ENCODE peak calls at places on chromosomes 1 and 21, in nine cellular contexts. X, F, M, R, K, Q, V, J and S are unnamed samples.

GRCh38 chr1:62334434-62334833 is 15.2 kb upstream of the KANK4 start:
- DNase-seq in X (no peak), Q (no peak), K (no peak), M (no peak), R (no peak), V (no peak), J (no peak), F (no peak), S (no peak)

GRCh38 chr21:38159355-38159754 is 97.4 kb upstream of the KCNJ15 start:
- DNase-seq in R (peak), V (peak), F (peak), K (peak), X (peak), Q (peak), M (peak), J (peak), S (peak)

GRCh38 chr1:53526451-53527101 is 67.4 kb downstream of the DMRTB1 start:
- DNase-seq in K (peak), J (peak), F (no peak), R (peak), V (no peak), Q (no peak), X (no peak), M (no peak), S (peak)

GRCh38 chr1:17059391-17060128 is 5.7 kb upstream of the SDHB start:
- DNase-seq in X (peak), J (peak), R (peak), M (no peak), F (peak), K (peak), Q (peak), V (peak), S (peak)

GRCh38 chr1:240854367-240854766 is 242.4 kb upstream of the GREM2 start:
- DNase-seq in X (no peak), K (peak), Q (no peak), R (no peak), F (no peak), M (no peak), V (peak), J (no peak), S (no peak)

GRCh38 chr1:27275686-27276085 is 41.3 kb downstream of the WDTC1 start:
- DNase-seq in J (no peak), V (no peak), F (no peak), M (no peak), Q (no peak), X (no peak), R (no peak), K (no peak), S (no peak)

GRCh38 chr21:26756491-26757159 is 88.6 kb downstream of the ADAMTS1 start:
- DNase-seq in Q (no peak), V (no peak), M (no peak), F (no peak), R (no peak), X (no peak), J (no peak), K (no peak), S (no peak)

GRCh38 chr1:149885364-149886111 is 13.8 kb upstream of the BOLA1 start:
- DNase-seq in R (peak), F (peak), Q (peak), X (no peak), K (peak), J (peak), M (peak), V (peak), S (peak)

GRCh38 chr1:11985851-11986250 is 5.6 kb downstream of the MFN2 start:
- DNase-seq in F (no peak), K (peak), Q (no peak), V (no peak), X (no peak), J (no peak), R (no peak), M (no peak), S (no peak)

GRCh38 chr1:197198911-197199310 is 52.4 kb upstream of the ASPM start:
- DNase-seq in X (no peak), Q (no peak), J (no peak), K (no peak), V (no peak), F (no peak), R (no peak), M (no peak), S (no peak)

GRCh38 chr1:25194054-25194453 is 38.2 kb downstream of the SYF2 start:
- DNase-seq in V (no peak), R (no peak), X (no peak), F (no peak), J (no peak), K (no peak), M (no peak), Q (no peak), S (no peak)

GRCh38 chr1:43420874-43421273 is 31.2 kb downstream of the SZT2 start:
- DNase-seq in K (no peak), F (no peak), M (no peak), Q (no peak), R (no peak), V (no peak), X (no peak), J (no peak), S (no peak)

GRCh38 chr1:11444907-11445306 is 34.0 kb upstream of the DISP3 start:
- DNase-seq in R (no peak), F (no peak), J (no peak), M (no peak), V (no peak), K (no peak), Q (no peak), X (no peak), S (no peak)

GRCh38 chr1:30286241-30286983 is 437.0 kb downstream of the MATN1 start:
- DNase-seq in K (no peak), J (peak), R (peak), F (no peak), X (no peak), Q (no peak), M (peak), V (no peak), S (no peak)

GRCh38 chr1:51859333-51859732 is 19.2 kb downstream of the NRDC start:
- DNase-seq in V (no peak), X (no peak), Q (no peak), F (no peak), J (no peak), K (no peak), M (no peak), R (no peak), S (no peak)